ENCODE peak calls at places on chromosomes 11 and 22, in seven cellular contexts. One of them, this sample, is unnamed.

GRCh38 chr11:76229690-76230240 is 23.5 kb upstream of the WNT11 start:
- DNase-seq in GM06990: no peak
- DNase-seq in AG09319: no peak
- DNase-seq in stomach: no peak
- DNase-seq in fibroblast of lung: no peak
- DNase-seq in choroid plexus epithelial cell: no peak
- DNase-seq in RWPE1: no peak
- DNase-seq in this sample: no peak

GRCh38 chr22:30205281-30206115 is 41.1 kb downstream of the LIF start:
- DNase-seq in GM06990: no peak
- DNase-seq in AG09319: peak
- DNase-seq in stomach: peak
- DNase-seq in fibroblast of lung: peak
- DNase-seq in choroid plexus epithelial cell: peak
- DNase-seq in RWPE1: peak
- DNase-seq in this sample: peak

GRCh38 chr11:76269247-76269646 is 62.9 kb upstream of the WNT11 start:
- DNase-seq in GM06990: no peak
- DNase-seq in AG09319: no peak
- DNase-seq in stomach: no peak
- DNase-seq in fibroblast of lung: no peak
- DNase-seq in choroid plexus epithelial cell: no peak
- DNase-seq in RWPE1: no peak
- DNase-seq in this sample: no peak

GRCh38 chr22:44664149-44664548 is 37.9 kb upstream of the PRR5 start:
- DNase-seq in GM06990: no peak
- DNase-seq in AG09319: no peak
- DNase-seq in stomach: peak
- DNase-seq in fibroblast of lung: peak
- DNase-seq in choroid plexus epithelial cell: peak
- DNase-seq in RWPE1: no peak
- DNase-seq in this sample: no peak

GRCh38 chr11:102986815-102987214 is 31.3 kb upstream of the MMP13 start:
- DNase-seq in GM06990: no peak
- DNase-seq in AG09319: no peak
- DNase-seq in stomach: no peak
- DNase-seq in fibroblast of lung: peak
- DNase-seq in choroid plexus epithelial cell: peak
- DNase-seq in RWPE1: no peak
- DNase-seq in this sample: no peak

GRCh38 chr22:19878461-19879247 is 24.0 kb upstream of the GNB1L start:
- DNase-seq in GM06990: no peak
- DNase-seq in AG09319: peak
- DNase-seq in stomach: no peak
- DNase-seq in fibroblast of lung: no peak
- DNase-seq in choroid plexus epithelial cell: peak
- DNase-seq in RWPE1: no peak
- DNase-seq in this sample: peak

GRCh38 chr11:67022341-67022933 is 497 bp upstream of the SYT12 start:
- DNase-seq in GM06990: no peak
- DNase-seq in AG09319: no peak
- DNase-seq in stomach: peak
- DNase-seq in fibroblast of lung: peak
- DNase-seq in choroid plexus epithelial cell: peak
- DNase-seq in RWPE1: peak
- DNase-seq in this sample: peak

GRCh38 chr11:69071956-69072355 is 23.2 kb downstream of the TPCN2 start:
- DNase-seq in GM06990: no peak
- DNase-seq in AG09319: no peak
- DNase-seq in stomach: no peak
- DNase-seq in fibroblast of lung: no peak
- DNase-seq in choroid plexus epithelial cell: no peak
- DNase-seq in RWPE1: no peak
- DNase-seq in this sample: no peak

GRCh38 chr11:67436459-67437081 is 912 bp downstream of the PTPRCAP start:
- DNase-seq in GM06990: peak
- DNase-seq in AG09319: no peak
- DNase-seq in stomach: peak
- DNase-seq in fibroblast of lung: peak
- DNase-seq in choroid plexus epithelial cell: no peak
- DNase-seq in RWPE1: no peak
- DNase-seq in this sample: no peak

GRCh38 chr22:22745225-22746060 is 101.0 kb downstream of the GGTLC2 start:
- DNase-seq in GM06990: peak
- DNase-seq in AG09319: no peak
- DNase-seq in stomach: peak
- DNase-seq in fibroblast of lung: no peak
- DNase-seq in choroid plexus epithelial cell: peak
- DNase-seq in RWPE1: no peak
- DNase-seq in this sample: no peak

GRCh38 chr22:42969348-42969975 is 45.5 kb downstream of the PACSIN2 start:
- DNase-seq in GM06990: no peak
- DNase-seq in AG09319: peak
- DNase-seq in stomach: no peak
- DNase-seq in fibroblast of lung: peak
- DNase-seq in choroid plexus epithelial cell: peak
- DNase-seq in RWPE1: no peak
- DNase-seq in this sample: no peak

GRCh38 chr11:122422707-122423106 is 232.8 kb upstream of the UBASH3B start:
- DNase-seq in GM06990: no peak
- DNase-seq in AG09319: no peak
- DNase-seq in stomach: no peak
- DNase-seq in fibroblast of lung: peak
- DNase-seq in choroid plexus epithelial cell: no peak
- DNase-seq in RWPE1: peak
- DNase-seq in this sample: no peak

GRCh38 chr11:30346068-30346688 is 23.3 kb downstream of the ARL14EP start:
- DNase-seq in GM06990: peak
- DNase-seq in AG09319: peak
- DNase-seq in stomach: no peak
- DNase-seq in fibroblast of lung: peak
- DNase-seq in choroid plexus epithelial cell: peak
- DNase-seq in RWPE1: peak
- DNase-seq in this sample: no peak
- TF ChIP-seq CTCF in GM06990: peak
- TF ChIP-seq CTCF in AG09319: peak
- TF ChIP-seq CTCF in stomach: peak
- TF ChIP-seq CTCF in fibroblast of lung: peak
- TF ChIP-seq CTCF in choroid plexus epithelial cell: peak
- TF ChIP-seq CTCF in RWPE1: peak
- TF ChIP-seq CTCF in this sample: no peak

GRCh38 chr11:36157151-36157519 is 132.1 kb downstream of the COMMD9 start:
- DNase-seq in GM06990: no peak
- DNase-seq in AG09319: no peak
- DNase-seq in stomach: no peak
- DNase-seq in fibroblast of lung: no peak
- DNase-seq in choroid plexus epithelial cell: no peak
- DNase-seq in RWPE1: no peak
- DNase-seq in this sample: no peak
- TF ChIP-seq CTCF in GM06990: no peak
- TF ChIP-seq CTCF in AG09319: no peak
- TF ChIP-seq CTCF in stomach: no peak
- TF ChIP-seq CTCF in fibroblast of lung: no peak
- TF ChIP-seq CTCF in choroid plexus epithelial cell: no peak
- TF ChIP-seq CTCF in RWPE1: no peak
- TF ChIP-seq CTCF in this sample: no peak

GRCh38 chr11:117519170-117519569 is 191.5 kb downstream of the CEP164 start:
- DNase-seq in GM06990: no peak
- DNase-seq in AG09319: no peak
- DNase-seq in stomach: no peak
- DNase-seq in fibroblast of lung: no peak
- DNase-seq in choroid plexus epithelial cell: peak
- DNase-seq in RWPE1: no peak
- DNase-seq in this sample: no peak
- TF ChIP-seq CTCF in GM06990: no peak
- TF ChIP-seq CTCF in AG09319: no peak
- TF ChIP-seq CTCF in stomach: no peak
- TF ChIP-seq CTCF in fibroblast of lung: no peak
- TF ChIP-seq CTCF in choroid plexus epithelial cell: peak
- TF ChIP-seq CTCF in RWPE1: no peak
- TF ChIP-seq CTCF in this sample: no peak

DNA sequence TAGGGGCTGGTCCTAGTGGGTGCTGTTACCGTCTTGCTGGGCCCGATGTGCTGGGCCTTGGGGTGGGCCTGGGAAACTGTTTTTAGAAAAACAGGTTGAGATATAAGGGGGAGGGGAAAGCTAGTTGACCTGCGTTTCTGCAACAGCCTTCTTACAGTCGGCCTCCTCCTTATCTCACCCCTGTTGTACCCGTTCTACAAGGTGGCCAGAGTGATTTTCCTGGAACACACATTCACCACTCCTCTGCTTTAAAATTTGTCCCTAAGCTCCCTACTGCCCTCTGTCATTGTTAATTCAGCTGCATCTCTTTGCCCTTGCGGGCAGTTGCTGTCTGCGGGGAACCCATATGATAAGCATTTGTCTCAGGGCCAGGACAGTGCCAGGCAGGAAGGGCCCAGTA is 113.9 kb downstream of the HIPK3 start:
- DNase-seq in GM06990: no peak
- DNase-seq in AG09319: no peak
- DNase-seq in stomach: no peak
- DNase-seq in fibroblast of lung: no peak
- DNase-seq in choroid plexus epithelial cell: no peak
- DNase-seq in RWPE1: no peak
- DNase-seq in this sample: no peak
- TF ChIP-seq CTCF in GM06990: no peak
- TF ChIP-seq CTCF in AG09319: no peak
- TF ChIP-seq CTCF in stomach: no peak
- TF ChIP-seq CTCF in fibroblast of lung: no peak
- TF ChIP-seq CTCF in choroid plexus epithelial cell: no peak
- TF ChIP-seq CTCF in RWPE1: no peak
- TF ChIP-seq CTCF in this sample: no peak

GRCh38 chr11:57639321-57640067 is 10.2 kb downstream of the YPEL4 start:
- DNase-seq in GM06990: no peak
- DNase-seq in AG09319: no peak
- DNase-seq in stomach: no peak
- DNase-seq in fibroblast of lung: peak
- DNase-seq in choroid plexus epithelial cell: peak
- DNase-seq in RWPE1: no peak
- DNase-seq in this sample: no peak
- TF ChIP-seq CTCF in GM06990: no peak
- TF ChIP-seq CTCF in AG09319: peak
- TF ChIP-seq CTCF in stomach: no peak
- TF ChIP-seq CTCF in fibroblast of lung: no peak
- TF ChIP-seq CTCF in choroid plexus epithelial cell: no peak
- TF ChIP-seq CTCF in RWPE1: no peak
- TF ChIP-seq CTCF in this sample: no peak